ENCODE peak calls at places on chromosomes 7 and 10, in six cellular contexts. Q is H1, A is IMR-90, J is H9, N is neuronal stem cell, F is trophoblast cell. O is an unnamed sample.

GRCh38 chr7:32347244-32347828 is 142.8 kb downstream of the LSM5 start:
- DNase-seq in F (peak), Q (no peak), A (no peak), N (peak), J (no peak), O (peak)

GRCh38 chr10:2898509-2898860 is 168.9 kb upstream of the PFKP start:
- DNase-seq in J (no peak), Q (no peak), A (no peak), N (no peak), F (no peak), O (no peak)

GRCh38 chr10:104331208-104331838 is 6.9 kb downstream of the ITPRIP start:
- DNase-seq in A (peak), J (peak), N (no peak), F (peak), Q (no peak), O (peak)

GRCh38 chr7:67311901-67312300 is 315.3 kb downstream of the TYW1 start:
- DNase-seq in A (peak), F (peak), J (no peak), Q (no peak), N (no peak), O (peak)

GRCh38 chr10:28382520-28383269 is 79.8 kb upstream of the MPP7 start:
- DNase-seq in Q (no peak), F (no peak), N (no peak), J (no peak), A (peak), O (peak)

GRCh38 chr7:133562617-133563016 is 309.7 kb downstream of the EXOC4 start:
- DNase-seq in A (peak), F (no peak), Q (no peak), J (no peak), N (no peak), O (no peak)

GRCh38 chr10:69641261-69641980 is 11.4 kb downstream of the FAM241B start:
- DNase-seq in J (no peak), N (no peak), Q (no peak), A (no peak), F (no peak), O (no peak)

GRCh38 chr10:130843051-130843653 is 468.4 kb downstream of the TCERG1L start:
- DNase-seq in N (no peak), Q (no peak), F (no peak), A (no peak), J (no peak), O (no peak)

GRCh38 chr7:102069913-102070629 is 216.6 kb upstream of the SH2B2 start:
- DNase-seq in A (no peak), F (no peak), Q (no peak), N (no peak), J (no peak), O (no peak)

GRCh38 chr10:103278424-103278823 is 1.5 kb downstream of the INA start:
- DNase-seq in Q (no peak), N (no peak), F (no peak), J (no peak), A (no peak), O (no peak)

GRCh38 chr10:23200586-23200985 is 8.5 kb downstream of the PTF1A start:
- DNase-seq in F (no peak), N (no peak), Q (no peak), A (no peak), J (no peak), O (no peak)

GRCh38 chr7:41915861-41916260 is 213.0 kb upstream of the INHBA start:
- DNase-seq in A (no peak), Q (no peak), N (no peak), J (no peak), F (no peak), O (no peak)

GRCh38 chr7:93578762-93579161 is 4.2 kb upstream of the CALCR start:
- DNase-seq in F (no peak), A (no peak), Q (no peak), J (no peak), N (no peak), O (no peak)
- H4K8ac ChIP-seq in F (no peak), A (no peak), Q (no peak), J (no peak), N (no peak), O (no peak)

GRCh38 chr10:13880760-13881159 is 294.0 kb downstream of the PRPF18 start:
- DNase-seq in N (no peak), Q (no peak), J (no peak), A (no peak), F (no peak), O (no peak)

GRCh38 chr10:13882112-13882711 is 295.4 kb downstream of the PRPF18 start:
- DNase-seq in Q (peak), F (peak), J (peak), A (peak), N (peak), O (peak)

GRCh38 chr10:13885238-13885990 is 298.6 kb downstream of the PRPF18 start:
- DNase-seq in Q (no peak), N (no peak), A (no peak), J (no peak), F (no peak), O (no peak)

DNA sequence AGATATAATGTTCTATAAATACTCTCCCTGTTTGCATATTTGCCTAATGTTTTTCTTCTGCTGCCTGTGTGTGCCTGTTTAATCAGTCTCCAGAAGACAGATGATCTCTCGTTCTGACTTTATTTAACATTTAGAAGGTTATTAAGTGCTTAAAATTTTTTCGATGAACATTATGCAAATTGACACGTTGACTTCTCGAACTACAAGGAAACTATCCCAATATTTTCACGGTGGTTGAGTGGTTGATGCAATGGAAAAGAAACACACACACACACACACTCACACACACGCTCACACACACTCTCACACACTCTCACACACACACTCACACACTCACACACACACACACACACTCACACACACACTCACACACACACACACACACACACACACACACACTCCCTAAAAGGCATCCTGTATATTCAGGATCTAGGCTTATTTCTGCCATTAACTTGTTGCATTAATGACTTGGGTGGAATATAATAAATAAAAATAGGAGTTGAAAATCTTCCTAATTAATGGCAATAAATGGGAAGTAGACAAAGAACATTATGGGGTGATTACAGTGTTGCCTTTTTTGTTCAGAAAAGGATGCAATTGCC is 297.2 kb downstream of the PRPF18 start:
- DNase-seq in J (no peak), N (no peak), A (no peak), F (no peak), Q (no peak), O (no peak)
- H4K91ac ChIP-seq in J (no peak), N (no peak), A (no peak), F (no peak), Q (peak), O (no peak)

DNA sequence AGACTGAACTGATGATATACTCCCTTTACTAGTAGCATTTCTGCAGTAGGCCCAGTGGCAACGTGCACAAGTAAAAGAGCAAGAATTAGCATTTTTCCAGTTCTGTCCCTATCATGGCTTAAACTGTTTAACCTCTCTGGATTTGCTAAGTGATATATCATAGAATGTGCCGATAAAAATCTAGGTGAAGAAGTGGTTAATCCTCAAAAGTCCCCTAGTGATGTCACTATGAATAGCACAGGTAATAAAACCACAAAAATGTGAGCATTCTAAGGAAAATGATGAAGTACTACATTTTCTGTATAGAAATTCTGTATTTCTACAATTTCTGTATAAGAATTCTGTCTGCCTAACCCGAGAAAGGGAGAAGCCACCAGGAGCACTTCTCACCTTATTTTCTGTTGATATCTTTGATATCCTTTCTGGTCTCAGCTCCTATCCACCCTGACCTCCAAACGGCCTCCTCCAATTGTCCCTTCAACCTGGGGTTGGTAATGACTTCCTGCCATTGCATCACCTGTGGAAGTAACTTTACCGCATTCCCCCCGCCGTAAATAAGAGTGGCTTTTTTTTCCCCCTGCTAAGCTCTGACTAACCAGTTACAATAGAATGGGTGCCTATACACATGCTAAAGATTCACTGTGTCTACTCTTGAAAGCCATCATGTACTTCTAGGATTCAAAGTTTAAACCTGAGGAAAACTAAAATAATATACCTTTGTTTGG is 155.9 kb upstream of the ASAH2 start:
- DNase-seq in F (peak), A (no peak), J (peak), Q (peak), N (no peak), O (no peak)
- H2BK5ac ChIP-seq in F (no peak), A (no peak), J (no peak), Q (peak), N (no peak), O (no peak)

GRCh38 chr7:95441042-95441823 is 6.4 kb upstream of the PON2 start:
- DNase-seq in A (no peak), F (peak), Q (no peak), J (no peak), N (no peak), O (no peak)
- H4K8ac ChIP-seq in A (no peak), F (no peak), Q (no peak), J (no peak), N (no peak), O (no peak)

DNA sequence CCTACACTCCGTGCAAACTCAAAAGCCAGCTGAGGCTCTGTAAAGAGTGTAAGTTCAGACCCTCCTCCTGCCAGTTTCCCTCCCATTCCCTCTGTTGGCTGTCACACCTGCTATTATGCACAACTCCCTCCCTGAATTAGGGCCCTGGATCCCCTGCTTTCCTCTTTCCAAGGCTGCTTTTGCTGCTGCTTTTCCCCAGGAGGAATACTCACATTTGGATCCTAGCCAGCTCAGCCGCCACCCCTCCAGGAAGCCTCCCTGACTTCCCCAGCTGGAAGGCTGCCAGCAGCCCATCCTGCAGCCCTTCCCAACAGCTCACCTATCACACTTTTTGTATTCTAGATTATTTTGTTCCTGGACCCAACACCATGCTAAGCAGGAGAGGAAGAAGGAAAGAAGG is 40.9 kb upstream of the WDR11 start:
- DNase-seq in N (no peak), J (no peak), Q (no peak), A (no peak), F (no peak), O (no peak)
- H4K91ac ChIP-seq in N (no peak), J (no peak), Q (no peak), A (no peak), F (no peak), O (no peak)

DNA sequence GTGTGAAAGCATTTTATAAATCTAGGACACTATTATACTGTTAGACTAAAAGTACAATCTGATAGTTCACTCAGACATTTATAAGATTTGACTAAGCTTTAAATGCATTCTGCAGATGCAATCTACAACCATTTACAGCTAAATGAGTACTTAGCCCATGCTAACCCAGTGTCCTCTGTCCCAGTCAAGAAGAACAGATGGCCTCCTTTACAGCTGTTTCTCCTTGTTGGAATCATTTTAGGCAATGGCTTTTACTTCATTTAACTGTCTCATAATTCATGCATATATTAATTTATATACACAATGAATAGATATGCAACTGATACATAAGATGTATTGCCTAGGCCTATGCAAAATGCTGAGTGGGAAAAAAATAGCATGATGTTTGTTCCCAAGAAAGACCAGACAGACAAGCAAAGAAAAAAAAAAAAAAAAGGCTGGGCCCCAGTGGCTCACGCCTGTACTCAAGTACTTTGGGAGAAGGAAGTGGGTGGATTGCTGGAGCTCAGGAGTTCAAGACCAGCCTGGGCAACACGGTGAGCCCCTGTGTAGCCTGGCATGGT is 82.2 kb downstream of the TSPAN12 start:
- DNase-seq in N (no peak), Q (no peak), J (no peak), F (no peak), A (no peak), O (peak)
- H2BK5ac ChIP-seq in N (no peak), Q (peak), J (no peak), F (no peak), A (no peak), O (no peak)

DNA sequence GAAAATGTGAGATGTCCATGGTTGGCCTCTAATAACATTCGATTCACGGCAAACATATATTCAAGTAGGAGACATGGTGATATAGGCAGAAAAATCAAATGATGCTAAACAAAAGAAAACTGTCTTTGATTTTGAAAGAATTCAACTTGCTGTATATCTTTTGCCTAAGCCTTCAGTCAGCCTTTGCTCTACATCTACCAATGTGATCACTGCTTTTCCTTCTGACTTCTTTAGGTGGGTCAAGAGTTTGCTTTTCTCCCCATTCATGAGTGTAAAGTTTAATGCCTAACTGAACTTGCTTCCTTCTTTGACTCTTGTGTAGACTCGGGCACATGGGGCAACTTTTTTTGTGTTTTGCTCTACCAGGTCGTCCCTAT is 417 bp upstream of the HIF1AN start:
- DNase-seq in J (no peak), F (no peak), Q (no peak), N (no peak), A (no peak), O (no peak)
- H4K8ac ChIP-seq in J (no peak), F (peak), Q (no peak), N (no peak), A (peak), O (peak)

DNA sequence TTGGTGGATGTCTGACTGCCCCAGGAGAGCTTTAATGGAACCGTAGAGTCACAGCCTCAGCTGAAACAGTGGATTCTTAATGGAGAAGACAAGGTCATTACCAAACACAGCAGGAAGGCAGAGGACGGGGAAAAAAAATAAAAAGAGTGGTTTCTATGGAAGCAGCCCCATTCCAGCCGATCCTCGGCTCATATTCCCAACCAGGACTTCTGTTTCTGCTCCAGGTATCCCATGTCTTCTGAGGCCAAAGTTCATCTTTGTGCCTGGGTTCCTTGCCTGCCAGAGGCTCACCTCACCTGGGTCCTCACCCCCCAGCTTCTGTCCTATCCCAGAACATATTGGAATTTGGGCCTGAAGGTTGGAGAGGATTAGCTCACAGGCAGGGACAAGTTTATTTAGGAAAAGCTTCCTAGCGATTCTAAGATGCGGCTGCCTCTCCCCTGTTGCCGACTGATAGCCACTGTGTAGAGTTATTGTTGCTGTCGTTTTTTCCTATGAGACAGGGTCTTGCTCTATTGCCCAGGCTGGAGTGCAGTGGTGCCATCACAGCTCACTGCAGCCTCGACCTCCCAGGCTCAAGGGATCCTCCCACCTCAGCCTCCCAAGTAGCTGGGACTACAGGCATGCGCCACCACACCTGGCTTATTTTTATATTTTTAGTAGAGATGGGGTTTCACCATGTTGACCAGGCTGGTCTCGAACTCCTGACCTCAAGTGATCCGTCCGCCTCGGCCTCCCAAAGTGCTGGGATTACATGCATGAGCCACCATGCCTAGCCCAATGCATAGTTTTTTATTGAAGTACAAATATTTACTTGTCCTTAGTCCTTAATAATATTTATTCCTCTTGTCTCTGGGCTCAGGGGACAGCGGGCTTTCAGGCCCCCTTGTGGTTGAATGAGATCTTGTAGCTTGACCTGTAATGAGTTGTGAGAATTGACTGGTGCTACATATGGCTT is 15.4 kb downstream of the CCL26 start:
- DNase-seq in J (no peak), A (peak), Q (no peak), N (no peak), F (peak), O (peak)
- H4K91ac ChIP-seq in J (no peak), A (no peak), Q (no peak), N (no peak), F (no peak), O (no peak)

GRCh38 chr10:11796439-11796838 is 26.7 kb upstream of the PROSER2 start:
- DNase-seq in J (no peak), F (no peak), N (no peak), Q (no peak), A (no peak), O (no peak)

GRCh38 chr10:11797281-11797680 is 25.9 kb upstream of the PROSER2 start:
- DNase-seq in Q (no peak), N (no peak), A (no peak), J (no peak), F (no peak), O (no peak)

GRCh38 chr10:11797847-11798633 is 25.1 kb upstream of the PROSER2 start:
- DNase-seq in Q (no peak), A (no peak), F (no peak), N (no peak), J (no peak), O (no peak)

GRCh38 chr10:11799736-11800080 is 23.4 kb upstream of the PROSER2 start:
- DNase-seq in Q (no peak), J (no peak), F (no peak), A (no peak), N (no peak), O (no peak)

GRCh38 chr10:11798862-11799735 is 24.1 kb upstream of the PROSER2 start:
- DNase-seq in F (no peak), N (no peak), A (no peak), J (peak), Q (no peak), O (no peak)
- H2BK5ac ChIP-seq in F (no peak), N (no peak), A (no peak), J (no peak), Q (peak), O (no peak)